ENCODE peak calls at places on chromosomes 12 and 14, in five cellular contexts. I is hepatocyte, B is AG10803, J is OCI-LY7, P is MG63. X is an unnamed sample.

GRCh38 chr12:103880299-103881142 is 39.5 kb upstream of the NT5DC3 start:
- DNase-seq in I (no peak), B (no peak), J (no peak), P (no peak), X (no peak)

GRCh38 chr12:58703911-58704310 is 216.4 kb downstream of the LRIG3 start:
- DNase-seq in I (no peak), B (peak; percentile 93), J (no peak), P (no peak), X (peak; percentile 22)

GRCh38 chr14:95431199-95432145 is 85.0 kb downstream of the SYNE3 start:
- DNase-seq in I (peak; percentile 51), B (peak; percentile 12), J (peak; percentile 65), P (no peak), X (peak; percentile 50)

GRCh38 chr12:77648716-77649115 is 182.0 kb upstream of the NAV3 start:
- DNase-seq in I (no peak), B (peak; percentile 33), J (no peak), P (no peak), X (no peak)

GRCh38 chr12:71664411-71665108 is 459 bp downstream of the THAP2 start:
- DNase-seq in I (no peak), B (no peak), J (no peak), P (no peak), X (no peak)

GRCh38 chr12:32437095-32437515 is 37.7 kb downstream of the FGD4 start:
- DNase-seq in I (peak; percentile 53), B (peak; percentile 94), J (no peak), P (peak; percentile 66), X (no peak)

GRCh38 chr14:64724578-64724930 is 20.3 kb downstream of the PLEKHG3 start:
- DNase-seq in I (no peak), B (no peak), J (no peak), P (no peak), X (no peak)

GRCh38 chr12:121980211-121980891 is 41.3 kb upstream of the BCL7A start:
- DNase-seq in I (no peak), B (peak; percentile 16), J (peak; percentile 98), P (no peak), X (no peak)

GRCh38 chr14:30757082-30757481 is 117.3 kb upstream of the COCH start:
- DNase-seq in I (no peak), B (no peak), J (no peak), P (no peak), X (no peak)

GRCh38 chr12:49750027-49750977 is 8.9 kb downstream of the TMBIM6 start:
- DNase-seq in I (peak; percentile 46), B (peak; percentile 86), J (peak; percentile 44), P (no peak), X (peak; percentile 76)

GRCh38 chr12:55707841-55708694 is at the start of gene ITGA7:
- DNase-seq in I (peak; percentile 80), B (no peak), J (peak; percentile 19), P (peak; percentile 68), X (no peak)

GRCh38 chr14:23306412-23307145 is at the start of gene BCL2L2:
- DNase-seq in I (peak; percentile 96), B (peak; percentile 85), J (peak; percentile 74), P (peak; percentile 91), X (peak; percentile 95)

GRCh38 chr14:62722406-62722805 is 322.9 kb downstream of the KCNH5 start:
- DNase-seq in I (no peak), B (no peak), J (no peak), P (no peak), X (no peak)

GRCh38 chr14:92135269-92135668 is 13.5 kb downstream of the CPSF2 start:
- DNase-seq in I (peak; percentile 43), B (peak; percentile 61), J (peak; percentile 13), P (no peak), X (peak; percentile 2)

GRCh38 chr12:86727151-86727550 is 471.0 kb upstream of the MGAT4C start:
- DNase-seq in I (no peak), B (peak; percentile 8), J (no peak), P (peak; percentile 1), X (no peak)

GRCh38 chr14:91299483-91300115 is 55.1 kb upstream of the GPR68 start:
- DNase-seq in I (no peak), B (no peak), J (no peak), P (no peak), X (no peak)

GRCh38 chr12:88982694-88983093 is 369.6 kb downstream of the DUSP6 start:
- DNase-seq in I (no peak), B (no peak), J (no peak), P (no peak), X (peak; percentile 12)

GRCh38 chr12:23771230-23771949 is 178.1 kb downstream of the SOX5 start:
- DNase-seq in I (peak; percentile 18), B (no peak), J (no peak), P (peak; percentile 52), X (no peak)

GRCh38 chr12:105698047-105698446 is 367.6 kb downstream of the C12orf75 start:
- DNase-seq in I (no peak), B (no peak), J (no peak), P (no peak), X (no peak)

GRCh38 chr12:127270193-127270592 is 996.8 kb upstream of the TMEM132C start:
- DNase-seq in I (peak; percentile 18), B (peak; percentile 97), J (no peak), P (peak; percentile 15), X (no peak)

GRCh38 chr12:116432321-116432750 is 126.8 kb upstream of the MAP1LC3B2 start:
- DNase-seq in I (peak; percentile 52), B (peak; percentile 82), J (no peak), P (peak; percentile 73), X (peak; percentile 94)

GRCh38 chr12:64124511-64125197 is 97.4 kb downstream of the KICS2 start:
- DNase-seq in I (no peak), B (peak; percentile 39), J (no peak), P (no peak), X (peak; percentile 38)

GRCh38 chr14:52610187-52610586 is 57.6 kb downstream of the GPR137C start:
- DNase-seq in I (no peak), B (no peak), J (no peak), P (no peak), X (no peak)

GRCh38 chr12:121239335-121239678 is 29.4 kb downstream of the P2RX4 start:
- DNase-seq in I (no peak), B (no peak), J (no peak), P (no peak), X (no peak)

GRCh38 chr14:54338696-54339317 is 58.0 kb upstream of the CDKN3 start:
- DNase-seq in I (peak; percentile 68), B (peak; percentile 58), J (no peak), P (peak; percentile 7), X (peak; percentile 29)

GRCh38 chr12:84814664-84815245 is 97.8 kb downstream of the SLC6A15 start:
- DNase-seq in I (no peak), B (peak; percentile 75), J (no peak), P (no peak), X (no peak)

GRCh38 chr12:78421011-78421410 is 443.6 kb upstream of the SYT1 start:
- DNase-seq in I (no peak), B (peak; percentile 75), J (no peak), P (no peak), X (no peak)

GRCh38 chr12:401235-402126 is at the start of gene CCDC77:
- DNase-seq in I (peak; percentile 95), B (peak; percentile 86), J (peak; percentile 96), P (peak; percentile 88), X (peak; percentile 95)

GRCh38 chr14:21852061-21852664 is 178.5 kb upstream of the OR4E1 start:
- DNase-seq in I (peak; percentile 69), B (no peak), J (peak; percentile 73), P (no peak), X (peak; percentile 35)

GRCh38 chr12:76158518-76159321 is 74.2 kb upstream of the NAP1L1 start:
- DNase-seq in I (peak; percentile 73), B (peak; percentile 93), J (peak; percentile 62), P (peak; percentile 80), X (peak; percentile 62)

GRCh38 chr14:97246648-97247047 is 449.5 kb downstream of the VRK1 start:
- DNase-seq in I (no peak), B (no peak), J (no peak), P (no peak), X (no peak)

GRCh38 chr12:19251481-19251880 is 121.9 kb downstream of the PLEKHA5 start:
- DNase-seq in I (no peak), B (peak; percentile 18), J (no peak), P (no peak), X (peak; percentile 54)
- H3K4me3 ChIP-seq in I (no peak overlapping the region), B (no peak overlapping the region), J (no peak overlapping the region), P (no peak overlapping the region), X (no peak overlapping the region)

GRCh38 chr12:7061596-7061995 is 1.1 kb downstream of the C1S start:
- DNase-seq in I (no peak), B (no peak), J (no peak), P (no peak), X (no peak)

GRCh38 chr12:7058850-7059249 is 1.7 kb upstream of the C1S start:
- DNase-seq in I (no peak), B (no peak), J (no peak), P (no peak), X (no peak)

GRCh38 chr12:7059780-7060179 is 738 bp upstream of the C1S start:
- DNase-seq in I (no peak), B (no peak), J (no peak), P (no peak), X (no peak)

GRCh38 chr12:7060353-7060954 is at the start of gene C1S:
- DNase-seq in I (peak; percentile 87), B (peak; percentile 99), J (no peak), P (peak; percentile 82), X (peak; percentile 99)

DNA sequence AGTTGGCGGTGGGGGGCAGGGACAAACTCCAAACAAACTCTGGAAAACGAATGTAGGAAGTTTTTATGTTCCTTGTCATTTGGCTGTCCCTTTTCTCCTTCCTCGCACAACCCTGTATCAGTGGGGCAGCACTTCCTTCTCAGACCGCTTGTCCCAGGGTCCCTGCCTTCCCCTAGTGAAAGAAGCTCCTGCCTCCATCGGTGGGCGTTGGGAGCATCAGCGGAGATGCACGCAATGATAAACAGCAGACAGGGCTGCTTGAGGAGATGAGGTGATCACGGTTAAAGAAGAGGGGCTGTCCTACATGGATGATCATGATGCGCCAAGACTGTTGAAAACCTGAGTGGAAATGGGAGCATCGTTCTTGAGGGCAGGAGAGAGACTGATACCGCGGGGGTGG is 620 bp downstream of the C1S start:
- DNase-seq in I (no peak), B (peak; percentile 13), J (no peak), P (no peak), X (no peak)
- H3K4me3 ChIP-seq in I (no peak overlapping the region), B (peak overlapping the region; percentile 80), J (no peak overlapping the region), P (peak overlapping the region; percentile 23), X (no peak overlapping the region)

DNA sequence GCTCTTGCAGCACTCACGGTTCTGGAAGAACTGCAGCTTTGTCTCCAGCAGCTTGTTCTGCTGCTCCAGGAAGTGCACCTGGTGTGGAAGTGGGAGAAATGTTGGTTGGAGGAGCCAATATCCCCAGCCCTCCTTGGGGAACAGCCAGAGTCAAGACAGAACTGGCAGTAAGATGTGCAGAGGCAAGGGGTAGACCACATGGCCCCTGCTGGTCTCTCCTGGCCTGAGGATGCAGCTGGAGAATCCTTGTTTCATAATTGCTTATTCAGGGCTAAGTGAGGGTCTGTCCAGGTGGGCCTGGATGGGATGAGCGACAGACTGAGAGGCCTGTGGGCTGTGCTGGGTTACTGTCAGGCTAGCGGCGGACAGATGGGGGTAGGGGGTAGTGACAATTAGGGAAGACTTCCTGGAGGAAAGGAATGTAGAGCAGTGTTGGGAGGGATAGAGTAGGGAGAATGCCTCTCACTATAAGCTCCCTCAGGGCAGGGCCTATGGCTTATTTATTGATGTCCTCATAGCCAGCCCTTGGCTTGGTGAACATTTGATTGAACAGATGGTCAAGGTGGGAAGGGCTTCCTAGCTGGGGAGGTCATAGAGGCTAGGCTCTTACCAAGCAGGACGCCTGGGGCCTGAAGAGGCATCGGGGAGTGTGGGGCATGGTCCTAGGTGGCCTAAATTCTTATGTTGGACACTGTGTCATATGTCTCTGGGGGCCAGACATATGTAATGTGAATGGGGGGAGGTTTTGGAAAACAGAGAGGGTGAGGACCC is 18.1 kb upstream of the KRT86 start:
- DNase-seq in I (no peak), B (no peak), J (no peak), P (no peak), X (no peak)
- H3K4me3 ChIP-seq in I (no peak overlapping the region), B (no peak overlapping the region), J (no peak overlapping the region), P (no peak overlapping the region), X (no peak overlapping the region)

GRCh38 chr14:100826371-100827139 is 637 bp downstream of the MEG3 start:
- DNase-seq in I (no peak), B (peak; percentile 20), J (no peak), P (no peak), X (no peak)
- H3K4me3 ChIP-seq in I (no peak overlapping the region), B (peak overlapping the region; percentile 82), J (no peak overlapping the region), P (no peak overlapping the region), X (no peak overlapping the region)

X was measured in cardiac muscle cell.